ENCODE peak calls at places on chromosome 18, in ten cellular contexts. L, A, R, Q, Y, S, G, J, N and I are unnamed samples.

GRCh38 chr18:63444567-63444966 is 22.3 kb upstream of the VPS4B start:
- DNase-seq in L (no peak), N (no peak), S (no peak), R (peak; percentile 39), A (no peak), G (no peak), Y (peak; percentile 75), J (no peak), Q (no peak), I (no peak)

GRCh38 chr18:28523758-28524475 is 347.0 kb upstream of the CDH2 start:
- DNase-seq in A (no peak), J (no peak), R (no peak), L (no peak), Q (no peak), S (no peak), G (no peak), N (no peak), Y (no peak), I (no peak)

GRCh38 chr18:25123438-25124225 is 228.3 kb downstream of the ZNF521 start:
- DNase-seq in R (no peak), N (no peak), Y (no peak), Q (no peak), S (no peak), A (no peak), J (no peak), L (no peak), G (no peak), I (no peak)

GRCh38 chr18:46497129-46497528 is 159.9 kb downstream of the LOXHD1 start:
- DNase-seq in L (no peak), J (peak; percentile 76), A (no peak), N (peak; percentile 2), G (no peak), Y (peak; percentile 39), S (no peak), R (peak; percentile 19), Q (no peak), I (no peak)

GRCh38 chr18:59631583-59632181 is 65.5 kb downstream of the CCBE1 start:
- DNase-seq in Q (no peak), A (no peak), L (no peak), S (no peak), N (no peak), Y (peak; percentile 68), G (no peak), J (peak; percentile 20), R (peak; percentile 70), I (no peak)

GRCh38 chr18:42614619-42615293 is 500.7 kb downstream of the RIT2 start:
- DNase-seq in A (no peak), N (no peak), Y (peak; percentile 41), S (peak; percentile 63), R (no peak), L (peak; percentile 32), Q (no peak), J (no peak), G (no peak), I (no peak)

GRCh38 chr18:50372743-50373142 is 2.1 kb upstream of the SKA1 start:
- DNase-seq in L (no peak), R (no peak), Y (no peak), S (no peak), A (no peak), Q (no peak), G (no peak), N (no peak), J (no peak), I (no peak)

GRCh38 chr18:11925800-11926481 is 17.8 kb upstream of the MPPE1 start:
- DNase-seq in A (no peak), S (no peak), J (no peak), Y (peak; percentile 28), G (no peak), L (no peak), R (no peak), N (no peak), Q (no peak), I (no peak)

GRCh38 chr18:8162797-8163196 is 446.4 kb upstream of the RAB12 start:
- DNase-seq in L (no peak), G (no peak), Y (no peak), A (peak; percentile 84), R (no peak), N (peak; percentile 72), S (no peak), J (no peak), Q (no peak), I (no peak)

GRCh38 chr18:42131044-42131939 is 176.3 kb downstream of the PIK3C3 start:
- DNase-seq in N (no peak), R (no peak), Q (no peak), L (no peak), A (no peak), J (no peak), Y (no peak), S (no peak), G (no peak), I (no peak)

GRCh38 chr18:59414254-59414653 is 55.2 kb upstream of the LMAN1 start:
- DNase-seq in A (no peak), S (no peak), Y (no peak), Q (no peak), N (no peak), L (no peak), R (no peak), J (no peak), G (no peak), I (no peak)

GRCh38 chr18:62331581-62332436 is 6.7 kb downstream of the TNFRSF11A start:
- DNase-seq in L (peak; percentile 62), S (peak; percentile 31), Q (peak; percentile 67), R (peak; percentile 49), A (no peak), J (no peak), Y (peak; percentile 46), N (peak; percentile 78), G (no peak), I (no peak)

GRCh38 chr18:59927246-59927825 is 27.5 kb downstream of the PMAIP1 start:
- DNase-seq in J (no peak), N (no peak), R (no peak), G (peak; percentile 79), Q (no peak), S (no peak), A (no peak), Y (peak; percentile 52), L (no peak), I (no peak)

GRCh38 chr18:3111523-3112240 is 98.7 kb upstream of the LPIN2 start:
- DNase-seq in A (no peak), S (no peak), Q (no peak), G (no peak), N (no peak), R (no peak), Y (no peak), J (no peak), L (no peak), I (no peak)

GRCh38 chr18:13219012-13219396 is 444 bp downstream of the LDLRAD4 start:
- DNase-seq in N (no peak), L (no peak), Y (no peak), S (no peak), J (no peak), A (no peak), R (no peak), G (no peak), Q (no peak), I (no peak)
- H3K4me3 ChIP-seq in N (peak overlapping the region; percentile 73), L (peak overlapping the region; percentile 66), Y (peak overlapping the region; percentile 45), S (peak overlapping the region; percentile 83), J (no peak overlapping the region), A (peak overlapping the region; percentile 71), R (no peak overlapping the region), G (no peak overlapping the region), Q (peak overlapping the region; percentile 50), I (no peak overlapping the region)

GRCh38 chr18:76978616-76979015 is 154.0 kb downstream of the MBP start:
- DNase-seq in N (no peak), A (peak; percentile 32), J (no peak), R (no peak), G (no peak), Y (no peak), Q (no peak), L (no peak), S (no peak), I (no peak)

GRCh38 chr18:76979111-76979751 is 153.4 kb downstream of the MBP start:
- DNase-seq in J (no peak), G (no peak), Q (no peak), S (no peak), R (no peak), N (no peak), L (no peak), A (no peak), Y (no peak), I (peak; percentile 38)

GRCh38 chr18:76975577-76976110 is 153.3 kb downstream of the ZNF236 start:
- DNase-seq in S (no peak), Y (no peak), J (no peak), R (no peak), Q (no peak), N (no peak), A (no peak), L (no peak), G (no peak), I (no peak)

GRCh38 chr18:76977681-76978234 is 154.8 kb downstream of the MBP start:
- DNase-seq in S (no peak), Q (no peak), G (no peak), L (no peak), A (no peak), R (no peak), J (no peak), Y (no peak), N (no peak), I (no peak)

GRCh38 chr18:76977108-76977621 is 154.8 kb downstream of the ZNF236 start:
- DNase-seq in N (no peak), S (no peak), G (no peak), R (no peak), J (no peak), A (no peak), Q (no peak), L (no peak), Y (no peak), I (peak; percentile 24)
- H3K4me3 ChIP-seq in N (no peak overlapping the region), S (no peak overlapping the region), G (no peak overlapping the region), R (no peak overlapping the region), J (no peak overlapping the region), A (no peak overlapping the region), Q (no peak overlapping the region), L (no peak overlapping the region), Y (no peak overlapping the region), I (no peak overlapping the region)

DNA sequence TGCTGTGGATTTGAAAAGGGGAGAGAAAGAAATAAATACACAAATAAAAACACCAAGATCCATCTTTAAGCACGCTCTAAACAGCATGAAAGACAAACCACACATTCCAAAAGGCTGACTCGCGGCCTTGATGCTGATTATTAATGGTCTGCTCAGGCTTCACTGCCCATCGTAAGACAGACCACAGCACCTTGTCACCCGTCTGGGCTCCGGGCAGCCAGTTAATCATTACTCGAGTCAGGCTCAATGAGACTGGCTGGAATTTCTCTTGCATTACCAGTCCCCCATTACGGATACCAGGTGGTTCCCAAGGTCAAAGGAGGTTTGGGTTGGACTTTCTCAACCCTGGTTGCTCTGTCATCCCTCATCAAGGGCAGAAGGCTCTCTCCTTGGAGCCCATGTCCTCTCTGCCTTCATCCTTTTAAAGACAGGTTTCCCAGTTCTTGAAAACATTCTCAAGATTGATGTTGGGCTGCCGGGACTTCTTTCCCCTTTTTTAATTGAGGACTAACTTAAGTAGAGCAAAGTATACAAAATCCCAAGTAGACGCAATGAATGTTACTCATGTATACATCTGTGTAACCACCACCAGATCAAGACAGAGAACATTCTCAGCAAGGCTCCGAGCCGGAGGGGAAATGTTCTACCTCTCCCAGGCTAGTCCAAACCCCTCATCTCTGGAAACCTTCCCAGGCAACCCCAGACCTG is 8.1 kb downstream of the SMAD7 start:
- DNase-seq in Y (peak; percentile 83), A (no peak), R (peak; percentile 94), N (no peak), Q (no peak), S (no peak), J (no peak), L (no peak), G (no peak), I (peak; percentile 97)
- H3K4me3 ChIP-seq in Y (no peak overlapping the region), A (no peak overlapping the region), R (peak overlapping the region; percentile 10), N (no peak overlapping the region), Q (peak overlapping the region; percentile 7), S (no peak overlapping the region), J (no peak overlapping the region), L (no peak overlapping the region), G (no peak overlapping the region), I (no peak overlapping the region)

GRCh38 chr18:72993245-72993644 is 125.5 kb upstream of the NETO1 start:
- DNase-seq in R (no peak), G (no peak), A (no peak), S (no peak), L (no peak), Y (no peak), Q (no peak), N (no peak), J (no peak), I (no peak)
- H3K4me3 ChIP-seq in R (no peak overlapping the region), G (no peak overlapping the region), A (no peak overlapping the region), S (no peak overlapping the region), L (no peak overlapping the region), Y (no peak overlapping the region), Q (no peak overlapping the region), N (no peak overlapping the region), J (no peak overlapping the region), I (no peak overlapping the region)